ENCODE peak calls at places on chromosome 14, in seven cellular contexts. One of them, this sample, is unnamed.

GRCh38 chr14:60163741-60164140 is 1.5 kb downstream of the DHRS7 start:
- DNase-seq in stimulated activated effector memory CD8-positive, alpha-beta T cell treated with anti-CD3 and anti-CD28 coated beads, Interleukin-12 subunit alpha, Interleukin-12 subunit beta, amount 100 ng/mL, for 72 hours: no peak
- DNase-seq in right lobe of liver: no peak
- DNase-seq in H54: no peak
- DNase-seq in H4: no peak
- DNase-seq in activated T-cell treated with anti-CD3 and anti-CD28 coated beads, Interleukin-2, amount 50 U/mL, for 48 hours: no peak
- DNase-seq in fibroblast of pulmonary artery: no peak
- DNase-seq in this sample: no peak

GRCh38 chr14:56666716-56667115 is 87.1 kb downstream of the TMEM260 start:
- DNase-seq in activated T-cell treated with anti-CD3 and anti-CD28 coated beads, Interleukin-2, amount 50 U/mL, for 48 hours: no peak
- DNase-seq in H54: peak
- DNase-seq in right lobe of liver: no peak
- DNase-seq in fibroblast of pulmonary artery: peak
- DNase-seq in H4: peak
- DNase-seq in stimulated activated effector memory CD8-positive, alpha-beta T cell treated with anti-CD3 and anti-CD28 coated beads, Interleukin-12 subunit alpha, Interleukin-12 subunit beta, amount 100 ng/mL, for 72 hours: no peak
- DNase-seq in this sample: no peak

GRCh38 chr14:91413547-91414474 is 3.8 kb downstream of the CCDC88C start:
- DNase-seq in H4: no peak
- DNase-seq in stimulated activated effector memory CD8-positive, alpha-beta T cell treated with anti-CD3 and anti-CD28 coated beads, Interleukin-12 subunit alpha, Interleukin-12 subunit beta, amount 100 ng/mL, for 72 hours: peak
- DNase-seq in activated T-cell treated with anti-CD3 and anti-CD28 coated beads, Interleukin-2, amount 50 U/mL, for 48 hours: no peak
- DNase-seq in H54: no peak
- DNase-seq in fibroblast of pulmonary artery: no peak
- DNase-seq in right lobe of liver: no peak
- DNase-seq in this sample: no peak

GRCh38 chr14:90626550-90626949 is 189.7 kb downstream of the TTC7B start:
- DNase-seq in right lobe of liver: no peak
- DNase-seq in H54: no peak
- DNase-seq in fibroblast of pulmonary artery: no peak
- DNase-seq in H4: no peak
- DNase-seq in activated T-cell treated with anti-CD3 and anti-CD28 coated beads, Interleukin-2, amount 50 U/mL, for 48 hours: no peak
- DNase-seq in stimulated activated effector memory CD8-positive, alpha-beta T cell treated with anti-CD3 and anti-CD28 coated beads, Interleukin-12 subunit alpha, Interleukin-12 subunit beta, amount 100 ng/mL, for 72 hours: no peak
- DNase-seq in this sample: no peak

GRCh38 chr14:100871234-100872186 is 32.0 kb downstream of the RTL1 start:
- DNase-seq in activated T-cell treated with anti-CD3 and anti-CD28 coated beads, Interleukin-2, amount 50 U/mL, for 48 hours: no peak
- DNase-seq in H4: peak
- DNase-seq in stimulated activated effector memory CD8-positive, alpha-beta T cell treated with anti-CD3 and anti-CD28 coated beads, Interleukin-12 subunit alpha, Interleukin-12 subunit beta, amount 100 ng/mL, for 72 hours: no peak
- DNase-seq in fibroblast of pulmonary artery: peak
- DNase-seq in H54: peak
- DNase-seq in right lobe of liver: peak
- DNase-seq in this sample: no peak

GRCh38 chr14:51880810-51881580 is 20.6 kb downstream of the GNG2 start:
- DNase-seq in activated T-cell treated with anti-CD3 and anti-CD28 coated beads, Interleukin-2, amount 50 U/mL, for 48 hours: no peak
- DNase-seq in fibroblast of pulmonary artery: peak
- DNase-seq in stimulated activated effector memory CD8-positive, alpha-beta T cell treated with anti-CD3 and anti-CD28 coated beads, Interleukin-12 subunit alpha, Interleukin-12 subunit beta, amount 100 ng/mL, for 72 hours: no peak
- DNase-seq in right lobe of liver: no peak
- DNase-seq in H4: no peak
- DNase-seq in H54: no peak
- DNase-seq in this sample: no peak

GRCh38 chr14:55689971-55690871 is 110.2 kb downstream of the KTN1 start:
- DNase-seq in activated T-cell treated with anti-CD3 and anti-CD28 coated beads, Interleukin-2, amount 50 U/mL, for 48 hours: no peak
- DNase-seq in stimulated activated effector memory CD8-positive, alpha-beta T cell treated with anti-CD3 and anti-CD28 coated beads, Interleukin-12 subunit alpha, Interleukin-12 subunit beta, amount 100 ng/mL, for 72 hours: no peak
- DNase-seq in right lobe of liver: no peak
- DNase-seq in H54: no peak
- DNase-seq in fibroblast of pulmonary artery: no peak
- DNase-seq in H4: no peak
- DNase-seq in this sample: no peak

GRCh38 chr14:23054000-23054811 is 3.1 kb downstream of the CDH24 start:
- DNase-seq in H54: no peak
- DNase-seq in right lobe of liver: no peak
- DNase-seq in fibroblast of pulmonary artery: no peak
- DNase-seq in stimulated activated effector memory CD8-positive, alpha-beta T cell treated with anti-CD3 and anti-CD28 coated beads, Interleukin-12 subunit alpha, Interleukin-12 subunit beta, amount 100 ng/mL, for 72 hours: peak
- DNase-seq in activated T-cell treated with anti-CD3 and anti-CD28 coated beads, Interleukin-2, amount 50 U/mL, for 48 hours: peak
- DNase-seq in H4: no peak
- DNase-seq in this sample: peak

GRCh38 chr14:91280129-91280528 is 35.6 kb upstream of the GPR68 start:
- DNase-seq in activated T-cell treated with anti-CD3 and anti-CD28 coated beads, Interleukin-2, amount 50 U/mL, for 48 hours: no peak
- DNase-seq in H4: no peak
- DNase-seq in right lobe of liver: no peak
- DNase-seq in stimulated activated effector memory CD8-positive, alpha-beta T cell treated with anti-CD3 and anti-CD28 coated beads, Interleukin-12 subunit alpha, Interleukin-12 subunit beta, amount 100 ng/mL, for 72 hours: no peak
- DNase-seq in H54: no peak
- DNase-seq in fibroblast of pulmonary artery: no peak
- DNase-seq in this sample: no peak

GRCh38 chr14:101150010-101150409 is 246.5 kb upstream of the RTL1 start:
- DNase-seq in fibroblast of pulmonary artery: no peak
- DNase-seq in H54: no peak
- DNase-seq in stimulated activated effector memory CD8-positive, alpha-beta T cell treated with anti-CD3 and anti-CD28 coated beads, Interleukin-12 subunit alpha, Interleukin-12 subunit beta, amount 100 ng/mL, for 72 hours: no peak
- DNase-seq in right lobe of liver: no peak
- DNase-seq in H4: no peak
- DNase-seq in activated T-cell treated with anti-CD3 and anti-CD28 coated beads, Interleukin-2, amount 50 U/mL, for 48 hours: no peak
- DNase-seq in this sample: no peak

GRCh38 chr14:53840444-53840843 is 116.2 kb downstream of the BMP4 start:
- DNase-seq in H54: peak
- DNase-seq in H4: no peak
- DNase-seq in right lobe of liver: no peak
- DNase-seq in activated T-cell treated with anti-CD3 and anti-CD28 coated beads, Interleukin-2, amount 50 U/mL, for 48 hours: no peak
- DNase-seq in fibroblast of pulmonary artery: peak
- DNase-seq in stimulated activated effector memory CD8-positive, alpha-beta T cell treated with anti-CD3 and anti-CD28 coated beads, Interleukin-12 subunit alpha, Interleukin-12 subunit beta, amount 100 ng/mL, for 72 hours: no peak
- DNase-seq in this sample: no peak

GRCh38 chr14:22184157-22185025 is 404.6 kb downstream of the DAD1 start:
- DNase-seq in H54: no peak
- DNase-seq in fibroblast of pulmonary artery: no peak
- DNase-seq in H4: peak
- DNase-seq in activated T-cell treated with anti-CD3 and anti-CD28 coated beads, Interleukin-2, amount 50 U/mL, for 48 hours: no peak
- DNase-seq in stimulated activated effector memory CD8-positive, alpha-beta T cell treated with anti-CD3 and anti-CD28 coated beads, Interleukin-12 subunit alpha, Interleukin-12 subunit beta, amount 100 ng/mL, for 72 hours: no peak
- DNase-seq in right lobe of liver: no peak
- DNase-seq in this sample: no peak

GRCh38 chr14:60343571-60344071 is 94.6 kb downstream of the PPM1A start:
- DNase-seq in right lobe of liver: no peak
- DNase-seq in fibroblast of pulmonary artery: no peak
- DNase-seq in H4: no peak
- DNase-seq in activated T-cell treated with anti-CD3 and anti-CD28 coated beads, Interleukin-2, amount 50 U/mL, for 48 hours: no peak
- DNase-seq in stimulated activated effector memory CD8-positive, alpha-beta T cell treated with anti-CD3 and anti-CD28 coated beads, Interleukin-12 subunit alpha, Interleukin-12 subunit beta, amount 100 ng/mL, for 72 hours: no peak
- DNase-seq in H54: no peak
- DNase-seq in this sample: no peak

GRCh38 chr14:105495101-105495989 is 4.3 kb downstream of the TEDC1 start:
- DNase-seq in activated T-cell treated with anti-CD3 and anti-CD28 coated beads, Interleukin-2, amount 50 U/mL, for 48 hours: no peak
- DNase-seq in right lobe of liver: peak
- DNase-seq in fibroblast of pulmonary artery: no peak
- DNase-seq in H54: no peak
- DNase-seq in stimulated activated effector memory CD8-positive, alpha-beta T cell treated with anti-CD3 and anti-CD28 coated beads, Interleukin-12 subunit alpha, Interleukin-12 subunit beta, amount 100 ng/mL, for 72 hours: no peak
- DNase-seq in H4: no peak
- DNase-seq in this sample: no peak

GRCh38 chr14:104985675-104986486 is at the start of gene CLBA1:
- DNase-seq in right lobe of liver: peak
- DNase-seq in H4: peak
- DNase-seq in fibroblast of pulmonary artery: peak
- DNase-seq in H54: peak
- DNase-seq in activated T-cell treated with anti-CD3 and anti-CD28 coated beads, Interleukin-2, amount 50 U/mL, for 48 hours: no peak
- DNase-seq in stimulated activated effector memory CD8-positive, alpha-beta T cell treated with anti-CD3 and anti-CD28 coated beads, Interleukin-12 subunit alpha, Interleukin-12 subunit beta, amount 100 ng/mL, for 72 hours: peak
- DNase-seq in this sample: peak

GRCh38 chr14:104803916-104804371 is 3.0 kb downstream of the ZBTB42 start:
- DNase-seq in stimulated activated effector memory CD8-positive, alpha-beta T cell treated with anti-CD3 and anti-CD28 coated beads, Interleukin-12 subunit alpha, Interleukin-12 subunit beta, amount 100 ng/mL, for 72 hours: no peak
- DNase-seq in activated T-cell treated with anti-CD3 and anti-CD28 coated beads, Interleukin-2, amount 50 U/mL, for 48 hours: no peak
- DNase-seq in fibroblast of pulmonary artery: no peak
- DNase-seq in right lobe of liver: peak
- DNase-seq in H4: no peak
- DNase-seq in H54: peak
- DNase-seq in this sample: no peak

GRCh38 chr14:95683793-95684192 is 2.4 kb upstream of the TCL1B start:
- DNase-seq in fibroblast of pulmonary artery: no peak
- DNase-seq in stimulated activated effector memory CD8-positive, alpha-beta T cell treated with anti-CD3 and anti-CD28 coated beads, Interleukin-12 subunit alpha, Interleukin-12 subunit beta, amount 100 ng/mL, for 72 hours: peak
- DNase-seq in activated T-cell treated with anti-CD3 and anti-CD28 coated beads, Interleukin-2, amount 50 U/mL, for 48 hours: peak
- DNase-seq in right lobe of liver: no peak
- DNase-seq in H4: no peak
- DNase-seq in H54: peak
- DNase-seq in this sample: no peak

GRCh38 chr14:34873591-34874385 is 1.4 kb downstream of the BAZ1A start:
- DNase-seq in stimulated activated effector memory CD8-positive, alpha-beta T cell treated with anti-CD3 and anti-CD28 coated beads, Interleukin-12 subunit alpha, Interleukin-12 subunit beta, amount 100 ng/mL, for 72 hours: peak
- DNase-seq in H4: peak
- DNase-seq in activated T-cell treated with anti-CD3 and anti-CD28 coated beads, Interleukin-2, amount 50 U/mL, for 48 hours: peak
- DNase-seq in right lobe of liver: peak
- DNase-seq in fibroblast of pulmonary artery: peak
- DNase-seq in H54: peak
- DNase-seq in this sample: peak